ENCODE peak calls at places on chromosomes 12 and 14, in six cellular contexts. O, J, B, W, P and T are unnamed samples.

GRCh38 chr12:116599285-116600122 is 40.3 kb downstream of the MAP1LC3B2 start:
- DNase-seq in J (peak; percentile 83), O (peak; percentile 81), P (peak; percentile 42), B (peak; percentile 82), W (peak; percentile 74), T (peak; percentile 86)

GRCh38 chr12:121894633-121895032 is 6.0 kb downstream of the PSMD9 start:
- DNase-seq in O (no peak), P (no peak), J (no peak), B (no peak), W (no peak), T (no peak)

GRCh38 chr14:52473557-52473956 is 78.7 kb downstream of the TXNDC16 start:
- DNase-seq in O (no peak), P (no peak), B (no peak), W (no peak), J (no peak), T (no peak)

GRCh38 chr12:75661927-75662326 is 150.5 kb upstream of the KRR1 start:
- DNase-seq in B (no peak), P (no peak), J (no peak), W (no peak), O (no peak), T (no peak)

GRCh38 chr12:129049917-129050316 is 196.6 kb downstream of the GLT1D1 start:
- DNase-seq in W (no peak), J (no peak), P (no peak), B (no peak), O (no peak), T (no peak)

GRCh38 chr14:56378474-56378873 is 201.1 kb upstream of the TMEM260 start:
- DNase-seq in J (no peak), W (no peak), O (no peak), B (no peak), P (no peak), T (no peak)

GRCh38 chr12:76153616-76154015 is 69.1 kb upstream of the NAP1L1 start:
- DNase-seq in O (no peak), J (no peak), P (no peak), B (no peak), W (no peak), T (no peak)

GRCh38 chr14:68518180-68518579 is 274.7 kb downstream of the ZFP36L1 start:
- DNase-seq in P (no peak), J (no peak), W (no peak), B (no peak), O (no peak), T (no peak)

GRCh38 chr12:55663391-55663790 is 26.7 kb downstream of the OR10P1 start:
- DNase-seq in W (no peak), P (no peak), B (no peak), J (no peak), O (no peak), T (no peak)

GRCh38 chr12:45612044-45612794 is 117.3 kb upstream of the ARID2 start:
- DNase-seq in B (no peak), J (no peak), W (no peak), P (no peak), O (no peak), T (no peak)

GRCh38 chr12:59660148-59660547 is 64.3 kb downstream of the SLC16A7 start:
- DNase-seq in P (no peak), W (no peak), B (no peak), O (no peak), J (no peak), T (no peak)

GRCh38 chr12:16573652-16574077 is 32.3 kb downstream of the LMO3 start:
- DNase-seq in O (no peak), W (peak; percentile 44), B (no peak), J (peak; percentile 11), P (no peak), T (peak; percentile 16)

GRCh38 chr14:65502676-65503124 is 90.2 kb downstream of the FUT8 start:
- DNase-seq in P (no peak), J (no peak), O (no peak), W (no peak), B (no peak), T (no peak)

GRCh38 chr14:43914041-43914693 is 592.9 kb downstream of the FSCB start:
- DNase-seq in B (no peak), O (no peak), J (no peak), P (no peak), W (no peak), T (no peak)

GRCh38 chr12:34401659-34402227 is 379.4 kb downstream of the ALG10 start:
- DNase-seq in P (no peak), B (peak; percentile 15), W (peak; percentile 3), J (no peak), O (no peak), T (peak; percentile 28)

GRCh38 chr12:40058721-40059190 is 47.1 kb downstream of the SLC2A13 start:
- DNase-seq in W (no peak), O (no peak), P (no peak), B (no peak), J (no peak), T (no peak)

GRCh38 chr14:21913759-21914158 is 240.1 kb upstream of the OR4E1 start:
- DNase-seq in O (peak; percentile 46), J (peak; percentile 56), B (peak; percentile 69), W (no peak), P (no peak), T (peak; percentile 56)

GRCh38 chr12:75613981-75614380 is 102.6 kb upstream of the KRR1 start:
- DNase-seq in P (no peak), B (no peak), O (no peak), W (no peak), J (no peak), T (no peak)

GRCh38 chr12:109962388-109962787 is 33.8 kb downstream of the GIT2 start:
- DNase-seq in O (no peak), B (no peak), J (no peak), W (no peak), P (no peak), T (no peak)

GRCh38 chr14:101289230-101289690 is 272.0 kb upstream of the DIO3 start:
- DNase-seq in J (peak; percentile 57), O (no peak), W (no peak), P (no peak), B (no peak), T (no peak)

GRCh38 chr14:30607156-30607780 is 14.9 kb upstream of the SCFD1 start:
- DNase-seq in W (no peak), J (no peak), B (no peak), O (no peak), P (no peak), T (no peak)

GRCh38 chr14:102668291-102668873 is 75.9 kb downstream of the RCOR1 start:
- DNase-seq in O (no peak), J (no peak), P (no peak), W (no peak), B (no peak), T (no peak)

GRCh38 chr12:126144603-126145002 is 1079.4 kb downstream of the AACS start:
- DNase-seq in P (no peak), B (no peak), J (no peak), W (no peak), O (no peak), T (no peak)

GRCh38 chr12:13165578-13166120 is 30.9 kb upstream of the EMP1 start:
- DNase-seq in P (no peak), B (peak; percentile 74), W (peak; percentile 55), O (peak; percentile 83), J (peak; percentile 78), T (peak; percentile 51)

DNA sequence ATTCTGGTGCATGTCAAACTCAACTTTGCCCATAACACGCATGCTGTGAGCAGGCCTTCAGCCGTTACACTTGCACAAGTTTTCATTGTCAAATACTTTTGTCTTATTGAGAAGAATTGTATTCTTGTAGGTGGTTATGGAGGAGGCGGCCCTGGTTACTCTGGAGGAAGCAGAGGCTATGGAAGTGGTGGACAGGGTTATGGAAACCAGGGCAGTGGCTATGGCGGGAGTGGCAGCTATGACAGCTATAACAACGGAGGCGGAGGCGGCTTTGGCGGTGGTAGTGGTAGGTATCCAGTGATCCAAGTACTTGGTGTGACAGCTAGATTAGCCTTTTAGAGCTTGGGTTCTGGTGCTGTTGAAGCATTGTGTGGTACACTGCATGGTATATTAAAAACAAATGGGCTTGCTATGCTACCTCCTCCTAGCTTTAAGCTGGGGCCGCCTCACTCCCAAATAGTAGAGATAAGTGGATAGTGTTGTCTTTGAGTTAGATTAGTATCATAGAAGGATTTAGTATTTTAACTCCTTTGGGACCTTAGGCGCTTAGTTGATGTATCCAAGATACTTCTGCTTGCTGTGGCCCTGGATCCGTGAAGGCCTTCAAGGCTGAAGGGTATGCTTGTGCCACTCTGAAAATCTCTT is 2.5 kb downstream of the HNRNPA1 start:
- DNase-seq in B (no peak), P (no peak), O (no peak), J (peak; percentile 43), W (no peak), T (no peak)
- TF ChIP-seq POLR2A in B (no peak), P (peak; percentile 66), O (no peak), J (no peak), W (no peak), T (no peak)

GRCh38 chr14:54763761-54764160 is 138.9 kb downstream of the GCH1 start:
- DNase-seq in O (no peak), J (no peak), P (no peak), B (no peak), W (no peak), T (no peak)

GRCh38 chr14:54767139-54767431 is 135.5 kb downstream of the GCH1 start:
- DNase-seq in P (no peak), O (no peak), W (no peak), J (no peak), B (no peak), T (no peak)

GRCh38 chr14:54768501-54768900 is 134.1 kb downstream of the GCH1 start:
- DNase-seq in P (no peak), J (no peak), B (no peak), W (no peak), O (no peak), T (no peak)

GRCh38 chr14:54767450-54767849 is 135.2 kb downstream of the GCH1 start:
- DNase-seq in B (no peak), O (no peak), W (no peak), J (no peak), P (no peak), T (no peak)

GRCh38 chr14:54766276-54767138 is 136.1 kb downstream of the GCH1 start:
- DNase-seq in O (no peak), B (no peak), W (no peak), P (no peak), J (no peak), T (no peak)
- TF ChIP-seq POLR2A in O (no peak), B (no peak), W (no peak), P (no peak), J (no peak), T (no peak)

DNA sequence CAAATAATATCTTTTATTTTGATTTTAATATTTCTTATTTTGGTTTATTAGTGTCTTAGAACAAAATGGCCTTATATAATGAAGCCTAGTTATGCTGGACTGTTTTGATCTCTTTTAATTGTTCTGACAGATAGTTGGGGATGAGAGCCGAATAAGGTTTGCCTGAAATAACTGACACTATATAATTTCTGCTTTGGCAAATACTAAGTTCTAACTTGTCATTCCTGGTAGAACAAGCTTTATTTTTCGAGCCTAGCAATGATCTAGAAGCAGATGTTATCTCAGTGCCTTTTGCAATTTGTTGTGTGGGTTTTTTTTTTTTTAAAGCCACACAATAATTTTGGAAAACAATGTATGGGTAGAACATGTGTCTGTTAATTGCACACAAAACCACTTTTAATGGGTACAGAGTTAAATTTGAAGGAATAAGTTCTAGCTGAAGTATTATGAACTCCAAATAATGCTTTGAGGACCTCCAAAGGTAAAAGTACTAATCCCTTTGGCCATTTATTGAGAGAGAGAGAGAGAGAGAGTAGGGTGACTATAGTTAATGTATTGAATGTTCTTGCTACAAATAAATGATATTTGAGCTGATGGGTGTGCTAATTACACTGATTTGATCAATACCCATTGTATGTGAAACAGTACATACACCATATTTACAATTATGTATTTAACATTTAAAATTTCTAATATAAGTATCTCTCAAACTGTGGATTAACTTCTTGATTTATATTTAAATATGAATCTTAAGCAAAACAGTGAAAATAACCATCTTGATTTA is 35.0 kb downstream of the MDM2 start:
- DNase-seq in B (no peak), W (no peak), J (no peak), O (no peak), P (no peak), T (no peak)
- TF ChIP-seq POLR2A in B (no peak), W (no peak), J (no peak), O (no peak), P (peak; percentile 27), T (no peak)

GRCh38 chr14:28571636-28572035 is 195.0 kb upstream of the FOXG1 start:
- DNase-seq in B (no peak), J (no peak), O (no peak), P (no peak), W (no peak), T (no peak)
- TF ChIP-seq POLR2A in B (no peak), J (no peak), O (no peak), P (no peak), W (no peak), T (no peak)